ENCODE peak calls at places on chromosomes 2 and 18, in six cellular contexts. P is tibial artery, A is PC-3, I is keratinocyte, Y is IMR-90, J is cardiac muscle cell. Z is an unnamed sample. For H3K27me3, the result is how much of the 10 kb centered on the place peaks cover.

GRCh38 chr2:174328309-174329156 is 6.2 kb upstream of the SP9 start:
- DNase-seq in Y (no peak), P (no peak), I (no peak), J (no peak), A (no peak), Z (no peak)

GRCh38 chr2:218402491-218402901 is 2.8 kb downstream of the CTDSP1 start:
- DNase-seq in Y (no peak), J (no peak), P (no peak), I (no peak), A (no peak), Z (no peak)

GRCh38 chr2:136423516-136423996 is 305.6 kb upstream of the CXCR4 start:
- DNase-seq in Y (peak), J (peak), A (peak), I (no peak), P (peak), Z (no peak)

GRCh38 chr2:144771348-144771747 is 251.4 kb upstream of the ZEB2 start:
- DNase-seq in A (no peak), I (no peak), P (no peak), J (no peak), Y (no peak), Z (no peak)

GRCh38 chr2:136905779-136906178 is 140.4 kb downstream of the THSD7B start:
- DNase-seq in P (no peak), Y (no peak), J (no peak), A (no peak), I (no peak), Z (no peak)

GRCh38 chr2:221571108-221571390 is 1.1 kb downstream of the EPHA4 start:
- DNase-seq in Y (peak), I (no peak), J (no peak), P (no peak), A (no peak), Z (no peak)

GRCh38 chr2:3730646-3731045 is 27.3 kb downstream of the DCDC2C start:
- DNase-seq in Y (peak), P (no peak), J (no peak), I (peak), A (peak), Z (no peak)

GRCh38 chr18:2537281-2537680 is 34.0 kb downstream of the METTL4 start:
- DNase-seq in A (no peak), Y (no peak), J (no peak), I (no peak), P (no peak), Z (no peak)

GRCh38 chr18:11494093-11494492 is 115.3 kb upstream of the SLC35G4 start:
- DNase-seq in A (no peak), I (no peak), Y (peak), P (no peak), J (no peak), Z (no peak)

GRCh38 chr2:113053666-113054435 is 1.2 kb upstream of the IL36B start:
- DNase-seq in J (no peak), A (no peak), Y (no peak), P (no peak), I (no peak), Z (no peak)

GRCh38 chr18:10526211-10526949 is 553 bp downstream of the NAPG start:
- DNase-seq in A (peak), Y (peak), P (peak), J (peak), I (no peak), Z (no peak)

GRCh38 chr2:216583157-216583556 is 50.1 kb upstream of the IGFBP2 start:
- DNase-seq in A (peak), Y (peak), I (no peak), J (no peak), P (no peak), Z (peak)

GRCh38 chr2:219514196-219514761 is at the start of gene ASIC4:
- DNase-seq in I (no peak), A (no peak), P (no peak), J (peak), Y (peak), Z (no peak)

GRCh38 chr18:45974088-45974536 is 7.0 kb upstream of the EPG5 start:
- DNase-seq in P (no peak), Y (peak), J (peak), I (peak), A (peak), Z (no peak)

GRCh38 chr2:232444409-232445148 is 11.4 kb upstream of the ALPI start:
- DNase-seq in J (peak), I (peak), A (peak), Y (peak), P (peak), Z (no peak)

GRCh38 chr18:59769105-59769865 is 72.1 kb upstream of the CCBE1 start:
- DNase-seq in A (no peak), Y (peak), J (no peak), I (no peak), P (no peak), Z (no peak)
- H3K4me3 ChIP-seq in A (no peak), Y (no peak), J (no peak), I (no peak), P (no peak), Z (no peak)

GRCh38 chr2:192026716-192027109 is 168.0 kb downstream of the TMEFF2 start:
- DNase-seq in I (no peak), A (no peak), J (no peak), P (no peak), Y (no peak), Z (no peak)

GRCh38 chr2:192026064-192026715 is 168.5 kb downstream of the TMEFF2 start:
- DNase-seq in P (no peak), J (no peak), Y (peak), I (no peak), A (no peak), Z (no peak)

GRCh38 chr2:192025607-192026006 is 169.1 kb downstream of the TMEFF2 start:
- DNase-seq in P (no peak), J (no peak), A (no peak), I (no peak), Y (no peak), Z (no peak)

GRCh38 chr2:192030289-192030688 is 164.4 kb downstream of the TMEFF2 start:
- DNase-seq in I (no peak), A (no peak), Y (peak), J (no peak), P (no peak), Z (no peak)

DNA sequence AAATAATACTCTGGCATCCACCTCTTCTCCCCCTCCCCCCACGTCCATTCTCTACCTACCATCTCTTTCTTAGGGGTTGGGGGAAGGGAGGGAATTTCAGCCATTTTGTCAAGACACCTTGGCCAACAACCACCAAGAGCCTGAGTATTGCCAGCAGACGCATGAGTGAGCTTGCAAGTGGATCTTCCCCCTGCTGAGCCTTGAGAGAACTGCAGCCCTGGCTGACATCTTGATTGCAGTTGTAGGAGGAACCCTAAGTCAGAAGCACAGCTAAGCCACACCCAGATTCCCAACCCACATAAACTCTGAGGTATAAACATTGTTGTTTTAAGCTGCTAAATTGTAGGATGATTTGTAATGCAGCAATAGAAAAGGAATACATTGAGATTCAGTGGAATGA is 165.6 kb downstream of the TMEFF2 start:
- DNase-seq in J (no peak), P (no peak), Y (peak), A (peak), I (peak), Z (no peak)
- TF ChIP-seq CTCF in J (no peak), P (no peak), Y (peak), A (peak), I (peak), Z (peak)

GRCh38 chr2:70966681-70967080 is 11.7 kb upstream of the ANKRD53 start:
- DNase-seq in P (no peak), A (no peak), J (no peak), I (no peak), Y (no peak), Z (no peak)

GRCh38 chr2:70964596-70965386 is 13.6 kb upstream of the ANKRD53 start:
- DNase-seq in I (no peak), Y (peak), P (peak), A (no peak), J (peak), Z (no peak)

GRCh38 chr2:70964133-70964532 is 14.3 kb upstream of the ANKRD53 start:
- DNase-seq in P (no peak), A (no peak), Y (no peak), I (no peak), J (no peak), Z (no peak)

GRCh38 chr2:70965506-70965905 is 12.9 kb upstream of the ANKRD53 start:
- DNase-seq in P (peak), A (no peak), J (no peak), Y (no peak), I (no peak), Z (no peak)

DNA sequence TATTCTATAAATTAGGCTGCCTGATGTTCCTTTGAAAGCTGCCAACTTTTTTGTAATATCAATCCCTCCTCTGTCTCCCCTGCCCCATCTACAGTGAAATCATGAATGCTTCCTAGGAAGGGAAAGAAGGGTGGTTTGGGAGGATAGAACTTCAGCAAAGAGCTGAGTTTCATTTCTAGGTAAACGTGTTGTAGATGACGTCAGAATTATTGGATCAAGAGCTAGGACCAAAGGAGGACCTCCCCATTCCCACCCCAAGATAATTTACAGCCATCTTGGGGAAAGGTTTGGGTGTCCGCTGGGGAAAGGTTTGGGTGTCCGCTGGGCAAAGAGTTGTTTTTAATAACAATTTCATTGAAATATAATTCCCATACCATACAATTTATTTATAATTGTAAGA is 11.2 kb upstream of the ANKRD53 start:
- DNase-seq in Y (no peak), J (no peak), P (no peak), A (no peak), I (no peak), Z (no peak)
- H3K27me3 ChIP-seq in Y (under half), J (half or more), P (under half), A (under half), I (under half), Z (under half)

GRCh38 chr2:64656379-64656778 is 2.7 kb upstream of the SERTAD2 start:
- DNase-seq in J (no peak), I (no peak), A (no peak), Y (no peak), P (no peak), Z (no peak)
- H3K4me3 ChIP-seq in J (no peak), I (no peak), A (no peak), Y (no peak), P (no peak), Z (no peak)